ENCODE peak calls at places on chromosomes 3 and 15, in six cellular contexts. One of them, this sample, is unnamed.

GRCh38 chr3:9109570-9109914 is 139.9 kb downstream of the SRGAP3 start:
- DNase-seq in LoVo: no peak
- DNase-seq in GM13977: no peak
- DNase-seq in NCI-H345: no peak
- DNase-seq in globus pallidus: no peak
- DNase-seq in EL: no peak
- DNase-seq in this sample: no peak

GRCh38 chr3:155995525-155996370 is 124.6 kb upstream of the KCNAB1 start:
- DNase-seq in LoVo: peak; percentile 51
- DNase-seq in GM13977: peak; percentile 20
- DNase-seq in NCI-H345: peak; percentile 30
- DNase-seq in globus pallidus: no peak
- DNase-seq in EL: peak; percentile 51
- DNase-seq in this sample: peak; percentile 30

GRCh38 chr3:49709852-49710251 is 9.6 kb downstream of the AMIGO3 start:
- DNase-seq in LoVo: no peak
- DNase-seq in GM13977: no peak
- DNase-seq in NCI-H345: no peak
- DNase-seq in globus pallidus: no peak
- DNase-seq in EL: no peak
- DNase-seq in this sample: no peak

GRCh38 chr15:59352189-59352588 is 20.5 kb downstream of the MYO1E start:
- DNase-seq in LoVo: no peak
- DNase-seq in GM13977: no peak
- DNase-seq in NCI-H345: no peak
- DNase-seq in globus pallidus: no peak
- DNase-seq in EL: no peak
- DNase-seq in this sample: no peak

GRCh38 chr3:159532577-159532976 is 456.1 kb upstream of the IL12A start:
- DNase-seq in LoVo: no peak
- DNase-seq in GM13977: no peak
- DNase-seq in NCI-H345: no peak
- DNase-seq in globus pallidus: no peak
- DNase-seq in EL: peak; percentile 30
- DNase-seq in this sample: no peak

GRCh38 chr3:55571216-55571813 is 84.2 kb upstream of the WNT5A start:
- DNase-seq in LoVo: no peak
- DNase-seq in GM13977: no peak
- DNase-seq in NCI-H345: no peak
- DNase-seq in globus pallidus: no peak
- DNase-seq in EL: no peak
- DNase-seq in this sample: no peak

GRCh38 chr15:99212401-99212800 is 37.0 kb downstream of the TTC23 start:
- DNase-seq in LoVo: no peak
- DNase-seq in GM13977: no peak
- DNase-seq in NCI-H345: no peak
- DNase-seq in globus pallidus: no peak
- DNase-seq in EL: peak; percentile 77
- DNase-seq in this sample: no peak

GRCh38 chr3:78050276-78051080 is 1010.6 kb downstream of the ROBO2 start:
- DNase-seq in LoVo: no peak
- DNase-seq in GM13977: no peak
- DNase-seq in NCI-H345: no peak
- DNase-seq in globus pallidus: no peak
- DNase-seq in EL: peak; percentile 30
- DNase-seq in this sample: no peak

GRCh38 chr3:193870376-193871092 is 265.4 kb upstream of the HES1 start:
- DNase-seq in LoVo: peak; percentile 44
- DNase-seq in GM13977: no peak
- DNase-seq in NCI-H345: no peak
- DNase-seq in globus pallidus: no peak
- DNase-seq in EL: peak; percentile 9
- DNase-seq in this sample: no peak

GRCh38 chr3:12986521-12986920 is 86.7 kb downstream of the IQSEC1 start:
- DNase-seq in LoVo: no peak
- DNase-seq in GM13977: no peak
- DNase-seq in NCI-H345: no peak
- DNase-seq in globus pallidus: no peak
- DNase-seq in EL: no peak
- DNase-seq in this sample: no peak

GRCh38 chr3:39188271-39189149 is 3.9 kb downstream of the XIRP1 start:
- DNase-seq in LoVo: no peak
- DNase-seq in GM13977: no peak
- DNase-seq in NCI-H345: no peak
- DNase-seq in globus pallidus: no peak
- DNase-seq in EL: no peak
- DNase-seq in this sample: no peak

GRCh38 chr3:182509844-182510460 is 283.4 kb upstream of the ATP11B start:
- DNase-seq in LoVo: no peak
- DNase-seq in GM13977: no peak
- DNase-seq in NCI-H345: no peak
- DNase-seq in globus pallidus: no peak
- DNase-seq in EL: no peak
- DNase-seq in this sample: no peak

GRCh38 chr15:61654004-61654740 is 406.1 kb downstream of the VPS13C start:
- DNase-seq in LoVo: no peak
- DNase-seq in GM13977: no peak
- DNase-seq in NCI-H345: no peak
- DNase-seq in globus pallidus: no peak
- DNase-seq in EL: no peak
- DNase-seq in this sample: no peak

GRCh38 chr3:37492977-37493471 is 318.6 kb upstream of the LRRFIP2 start:
- DNase-seq in LoVo: no peak
- DNase-seq in GM13977: no peak
- DNase-seq in NCI-H345: peak; percentile 61
- DNase-seq in globus pallidus: no peak
- DNase-seq in EL: peak; percentile 2
- DNase-seq in this sample: no peak

GRCh38 chr3:67854663-67855062 is 200.3 kb upstream of the SUCLG2 start:
- DNase-seq in LoVo: no peak
- DNase-seq in GM13977: no peak
- DNase-seq in NCI-H345: no peak
- DNase-seq in globus pallidus: no peak
- DNase-seq in EL: no peak
- DNase-seq in this sample: no peak

GRCh38 chr3:168870892-168871291 is 775.2 kb upstream of the GOLIM4 start:
- DNase-seq in LoVo: peak; percentile 44
- DNase-seq in GM13977: no peak
- DNase-seq in NCI-H345: no peak
- DNase-seq in globus pallidus: no peak
- DNase-seq in EL: no peak
- DNase-seq in this sample: no peak

GRCh38 chr3:110894574-110894973 is 177.0 kb upstream of the NECTIN3 start:
- DNase-seq in LoVo: no peak
- DNase-seq in GM13977: no peak
- DNase-seq in NCI-H345: no peak
- DNase-seq in globus pallidus: no peak
- DNase-seq in EL: peak; percentile 28
- DNase-seq in this sample: no peak

GRCh38 chr3:41598804-41599481 is 363.0 kb downstream of the ULK4 start:
- DNase-seq in LoVo: no peak
- DNase-seq in GM13977: no peak
- DNase-seq in NCI-H345: no peak
- DNase-seq in globus pallidus: no peak
- DNase-seq in EL: peak; percentile 37
- DNase-seq in this sample: no peak

GRCh38 chr3:172034786-172035685 is 4.3 kb upstream of the FNDC3B start:
- DNase-seq in LoVo: peak; percentile 30
- DNase-seq in GM13977: no peak
- DNase-seq in NCI-H345: no peak
- DNase-seq in globus pallidus: peak; percentile 24
- DNase-seq in EL: peak; percentile 40
- DNase-seq in this sample: peak; percentile 31

GRCh38 chr3:126659915-126660886 is 5.3 kb upstream of the TXNRD3 start:
- DNase-seq in LoVo: peak; percentile 10
- DNase-seq in GM13977: no peak
- DNase-seq in NCI-H345: no peak
- DNase-seq in globus pallidus: no peak
- DNase-seq in EL: peak; percentile 19
- DNase-seq in this sample: no peak

GRCh38 chr3:141940204-141940776 is 63.8 kb downstream of the ATP1B3 start:
- DNase-seq in LoVo: peak; percentile 90
- DNase-seq in GM13977: no peak
- DNase-seq in NCI-H345: peak; percentile 56
- DNase-seq in globus pallidus: peak; percentile 26
- DNase-seq in EL: peak; percentile 95
- DNase-seq in this sample: no peak